ENCODE peak calls at places on chromosome 6, in five cellular contexts. One of them, this sample, is unnamed.

GRCh38 chr6:130995783-130996447 is 67.1 kb downstream of the EPB41L2 start:
- DNase-seq in AG04450: no peak
- DNase-seq in psoas muscle: no peak
- DNase-seq in tibial artery: no peak
- DNase-seq in esophagus muscularis mucosa: no peak
- DNase-seq in this sample: no peak

GRCh38 chr6:144338951-144339681 is 54.0 kb downstream of the UTRN start:
- DNase-seq in AG04450: no peak
- DNase-seq in psoas muscle: no peak
- DNase-seq in tibial artery: no peak
- DNase-seq in esophagus muscularis mucosa: no peak
- DNase-seq in this sample: no peak

GRCh38 chr6:82013561-82014275 is 233.8 kb downstream of the IBTK start:
- DNase-seq in AG04450: no peak
- DNase-seq in psoas muscle: no peak
- DNase-seq in tibial artery: no peak
- DNase-seq in esophagus muscularis mucosa: no peak
- DNase-seq in this sample: no peak

GRCh38 chr6:1607557-1608221 is 2.0 kb upstream of the FOXC1 start:
- DNase-seq in AG04450: no peak
- DNase-seq in psoas muscle: no peak
- DNase-seq in tibial artery: no peak
- DNase-seq in esophagus muscularis mucosa: no peak
- DNase-seq in this sample: no peak

GRCh38 chr6:140571139-140571538 is 1196.7 kb upstream of the CITED2 start:
- DNase-seq in AG04450: no peak
- DNase-seq in psoas muscle: no peak
- DNase-seq in tibial artery: no peak
- DNase-seq in esophagus muscularis mucosa: no peak
- DNase-seq in this sample: no peak

GRCh38 chr6:30163090-30163917 is at the start of gene TRIM15:
- DNase-seq in AG04450: no peak
- DNase-seq in psoas muscle: no peak
- DNase-seq in tibial artery: no peak
- DNase-seq in esophagus muscularis mucosa: peak; percentile 89
- DNase-seq in this sample: no peak

GRCh38 chr6:125858427-125859320 is 67.9 kb downstream of the NCOA7 start:
- DNase-seq in AG04450: peak; percentile 45
- DNase-seq in psoas muscle: no peak
- DNase-seq in tibial artery: peak; percentile 36
- DNase-seq in esophagus muscularis mucosa: no peak
- DNase-seq in this sample: peak; percentile 49

GRCh38 chr6:113184291-113184690 is 672.9 kb upstream of the MARCKS start:
- DNase-seq in AG04450: peak; percentile 63
- DNase-seq in psoas muscle: no peak
- DNase-seq in tibial artery: no peak
- DNase-seq in esophagus muscularis mucosa: no peak
- DNase-seq in this sample: no peak

GRCh38 chr6:14543971-14544620 is 426.5 kb downstream of the CD83 start:
- DNase-seq in AG04450: no peak
- DNase-seq in psoas muscle: no peak
- DNase-seq in tibial artery: no peak
- DNase-seq in esophagus muscularis mucosa: no peak
- DNase-seq in this sample: no peak

GRCh38 chr6:155916870-155917624 is 461.4 kb upstream of the NOX3 start:
- DNase-seq in AG04450: no peak
- DNase-seq in psoas muscle: no peak
- DNase-seq in tibial artery: no peak
- DNase-seq in esophagus muscularis mucosa: no peak
- DNase-seq in this sample: no peak

GRCh38 chr6:31821301-31822037 is 6.1 kb upstream of the HSPA1B start:
- DNase-seq in AG04450: no peak
- DNase-seq in psoas muscle: peak; percentile 78
- DNase-seq in tibial artery: peak; percentile 68
- DNase-seq in esophagus muscularis mucosa: no peak
- DNase-seq in this sample: peak; percentile 77

GRCh38 chr6:1942834-1943233 is 302.6 kb downstream of the GMDS start:
- DNase-seq in AG04450: no peak
- DNase-seq in psoas muscle: no peak
- DNase-seq in tibial artery: no peak
- DNase-seq in esophagus muscularis mucosa: no peak
- DNase-seq in this sample: no peak

GRCh38 chr6:25882066-25882496 is 8.0 kb upstream of the SLC17A3 start:
- DNase-seq in AG04450: no peak
- DNase-seq in psoas muscle: no peak
- DNase-seq in tibial artery: no peak
- DNase-seq in esophagus muscularis mucosa: no peak
- DNase-seq in this sample: no peak

GRCh38 chr6:156980515-156980914 is 203.3 kb downstream of the ARID1B start:
- DNase-seq in AG04450: no peak
- DNase-seq in psoas muscle: no peak
- DNase-seq in tibial artery: no peak
- DNase-seq in esophagus muscularis mucosa: no peak
- DNase-seq in this sample: no peak

GRCh38 chr6:75108333-75108974 is 97.4 kb downstream of the COL12A1 start:
- DNase-seq in AG04450: no peak
- DNase-seq in psoas muscle: no peak
- DNase-seq in tibial artery: no peak
- DNase-seq in esophagus muscularis mucosa: no peak
- DNase-seq in this sample: no peak

GRCh38 chr6:109524129-109524528 is 41.1 kb upstream of the ZBTB24 start:
- DNase-seq in AG04450: no peak
- DNase-seq in psoas muscle: no peak
- DNase-seq in tibial artery: no peak
- DNase-seq in esophagus muscularis mucosa: no peak
- DNase-seq in this sample: no peak

GRCh38 chr6:123742626-123743025 is 61.0 kb upstream of the NKAIN2 start:
- DNase-seq in AG04450: no peak
- DNase-seq in psoas muscle: no peak
- DNase-seq in tibial artery: no peak
- DNase-seq in esophagus muscularis mucosa: no peak
- DNase-seq in this sample: no peak

GRCh38 chr6:15628499-15629131 is 34.2 kb downstream of the DTNBP1 start:
- DNase-seq in AG04450: peak; percentile 74
- DNase-seq in psoas muscle: no peak
- DNase-seq in tibial artery: no peak
- DNase-seq in esophagus muscularis mucosa: no peak
- DNase-seq in this sample: no peak

GRCh38 chr6:49025273-49026240 is 437.5 kb downstream of the MMUT start:
- DNase-seq in AG04450: no peak
- DNase-seq in psoas muscle: no peak
- DNase-seq in tibial artery: no peak
- DNase-seq in esophagus muscularis mucosa: no peak
- DNase-seq in this sample: no peak

GRCh38 chr6:28212510-28213212 is 12.4 kb upstream of the ZSCAN9 start:
- DNase-seq in AG04450: peak; percentile 71
- DNase-seq in psoas muscle: no peak
- DNase-seq in tibial artery: no peak
- DNase-seq in esophagus muscularis mucosa: no peak
- DNase-seq in this sample: peak; percentile 69

GRCh38 chr6:105051941-105052471 is 95.1 kb downstream of the LIN28B start:
- DNase-seq in AG04450: no peak
- DNase-seq in psoas muscle: no peak
- DNase-seq in tibial artery: no peak
- DNase-seq in esophagus muscularis mucosa: no peak
- DNase-seq in this sample: no peak

GRCh38 chr6:72650081-72650745 is 28.3 kb downstream of the KCNQ5 start:
- DNase-seq in AG04450: no peak
- DNase-seq in psoas muscle: no peak
- DNase-seq in tibial artery: no peak
- DNase-seq in esophagus muscularis mucosa: no peak
- DNase-seq in this sample: no peak

GRCh38 chr6:135087403-135087802 is 32.8 kb upstream of the HBS1L start:
- DNase-seq in AG04450: no peak
- DNase-seq in psoas muscle: no peak
- DNase-seq in tibial artery: no peak
- DNase-seq in esophagus muscularis mucosa: no peak
- DNase-seq in this sample: no peak

GRCh38 chr6:146935489-146935888 is 268.7 kb upstream of the STXBP5 start:
- DNase-seq in AG04450: no peak
- DNase-seq in psoas muscle: no peak
- DNase-seq in tibial artery: no peak
- DNase-seq in esophagus muscularis mucosa: no peak
- DNase-seq in this sample: no peak

GRCh38 chr6:143708889-143709288 is 31.1 kb downstream of the PHACTR2 start:
- DNase-seq in AG04450: no peak
- DNase-seq in psoas muscle: no peak
- DNase-seq in tibial artery: no peak
- DNase-seq in esophagus muscularis mucosa: no peak
- DNase-seq in this sample: no peak

GRCh38 chr6:137820952-137821351 is 46.1 kb upstream of the TNFAIP3 start:
- DNase-seq in AG04450: no peak
- DNase-seq in psoas muscle: no peak
- DNase-seq in tibial artery: no peak
- DNase-seq in esophagus muscularis mucosa: no peak
- DNase-seq in this sample: no peak

GRCh38 chr6:158912591-158912990 is 87.4 kb downstream of the RSPH3 start:
- DNase-seq in AG04450: no peak
- DNase-seq in psoas muscle: no peak
- DNase-seq in tibial artery: no peak
- DNase-seq in esophagus muscularis mucosa: no peak
- DNase-seq in this sample: no peak

GRCh38 chr6:19836799-19837510 is at the start of gene ID4:
- DNase-seq in AG04450: peak; percentile 87
- DNase-seq in psoas muscle: peak; percentile 94
- DNase-seq in tibial artery: peak; percentile 97
- DNase-seq in esophagus muscularis mucosa: peak; percentile 97
- DNase-seq in this sample: peak; percentile 95

GRCh38 chr6:1494671-1495070 is 105.3 kb downstream of the FOXF2 start:
- DNase-seq in AG04450: no peak
- DNase-seq in psoas muscle: no peak
- DNase-seq in tibial artery: no peak
- DNase-seq in esophagus muscularis mucosa: no peak
- DNase-seq in this sample: no peak

GRCh38 chr6:120587381-120587780 is 746.9 kb downstream of the TBC1D32 start:
- DNase-seq in AG04450: no peak
- DNase-seq in psoas muscle: no peak
- DNase-seq in tibial artery: no peak
- DNase-seq in esophagus muscularis mucosa: no peak
- DNase-seq in this sample: no peak

GRCh38 chr6:33908025-33908424 is 104.2 kb upstream of the MLN start:
- DNase-seq in AG04450: no peak
- DNase-seq in psoas muscle: no peak
- DNase-seq in tibial artery: no peak
- DNase-seq in esophagus muscularis mucosa: no peak
- DNase-seq in this sample: no peak

GRCh38 chr6:33905081-33905609 is 101.3 kb upstream of the MLN start:
- DNase-seq in AG04450: no peak
- DNase-seq in psoas muscle: no peak
- DNase-seq in tibial artery: no peak
- DNase-seq in esophagus muscularis mucosa: no peak
- DNase-seq in this sample: no peak

GRCh38 chr6:33906413-33906812 is 102.6 kb upstream of the MLN start:
- DNase-seq in AG04450: no peak
- DNase-seq in psoas muscle: no peak
- DNase-seq in tibial artery: no peak
- DNase-seq in esophagus muscularis mucosa: no peak
- DNase-seq in this sample: no peak

GRCh38 chr6:33909737-33910136 is 105.9 kb upstream of the MLN start:
- DNase-seq in AG04450: no peak
- DNase-seq in psoas muscle: no peak
- DNase-seq in tibial artery: no peak
- DNase-seq in esophagus muscularis mucosa: no peak
- DNase-seq in this sample: no peak

GRCh38 chr6:33907227-33907626 is 103.4 kb upstream of the MLN start:
- DNase-seq in AG04450: no peak
- DNase-seq in psoas muscle: no peak
- DNase-seq in tibial artery: no peak
- DNase-seq in esophagus muscularis mucosa: no peak
- DNase-seq in this sample: no peak
- H3K27me3 ChIP-seq in AG04450: peaks cover 55% of the 10 kb centered on the region
- H3K27me3 ChIP-seq in psoas muscle: peaks cover 9% of the 10 kb centered on the region
- H3K27me3 ChIP-seq in tibial artery: peaks cover 12% of the 10 kb centered on the region
- H3K27me3 ChIP-seq in esophagus muscularis mucosa: no peaks in the 10 kb centered on the region
- H3K27me3 ChIP-seq in this sample: no peaks in the 10 kb centered on the region

GRCh38 chr6:117270121-117270959 is 5.0 kb downstream of the VGLL2 start:
- DNase-seq in AG04450: no peak
- DNase-seq in psoas muscle: no peak
- DNase-seq in tibial artery: no peak
- DNase-seq in esophagus muscularis mucosa: no peak
- DNase-seq in this sample: no peak
- H3K4me3 ChIP-seq in AG04450: no peak overlapping the region
- H3K4me3 ChIP-seq in psoas muscle: peak overlapping the region; percentile 90
- H3K4me3 ChIP-seq in tibial artery: peak overlapping the region; percentile 19
- H3K4me3 ChIP-seq in esophagus muscularis mucosa: peak overlapping the region; percentile 43
- H3K4me3 ChIP-seq in this sample: no peak overlapping the region

GRCh38 chr6:34597605-34598353 is 41.6 kb upstream of the SPDEF start:
- DNase-seq in AG04450: no peak
- DNase-seq in psoas muscle: no peak
- DNase-seq in tibial artery: no peak
- DNase-seq in esophagus muscularis mucosa: no peak
- DNase-seq in this sample: no peak
- H3K27ac ChIP-seq in AG04450: no peak overlapping the region
- H3K27ac ChIP-seq in psoas muscle: no peak overlapping the region
- H3K27ac ChIP-seq in tibial artery: peak overlapping the region; percentile 55
- H3K27ac ChIP-seq in esophagus muscularis mucosa: peak overlapping the region; percentile 64
- H3K27ac ChIP-seq in this sample: no peak overlapping the region

GRCh38 chr6:149964243-149965190 is 774 bp downstream of the ULBP1 start:
- DNase-seq in AG04450: no peak
- DNase-seq in psoas muscle: no peak
- DNase-seq in tibial artery: no peak
- DNase-seq in esophagus muscularis mucosa: no peak
- DNase-seq in this sample: no peak
- H3K27me3 ChIP-seq in AG04450: peaks cover 40% of the 10 kb centered on the region
- H3K27me3 ChIP-seq in psoas muscle: peaks cover 26% of the 10 kb centered on the region
- H3K27me3 ChIP-seq in tibial artery: peaks cover 76% of the 10 kb centered on the region
- H3K27me3 ChIP-seq in esophagus muscularis mucosa: peaks cover 23% of the 10 kb centered on the region
- H3K27me3 ChIP-seq in this sample: no peaks in the 10 kb centered on the region

This sample was measured in lung.